ENCODE peak calls at places on chromosomes 5 and 9, in five cellular contexts. B is stomach, D is adrenal gland, M is mucosa of descending colon, U is aorta. F is an unnamed sample.
A peak's percentile ranks its signal among the peaks of the same experiment; 100 is the strongest.

GRCh38 chr5:157290156-157290980 is 24.4 kb downstream of the CYFIP2 start:
- DNase-seq in B (no peak), D (peak; percentile 35), M (no peak), U (no peak), F (peak; percentile 54)

GRCh38 chr5:168179185-168179584 is 112.3 kb upstream of the WWC1 start:
- DNase-seq in B (no peak), D (no peak), M (no peak), U (no peak), F (no peak)

GRCh38 chr5:62354028-62354874 is 48.2 kb downstream of the KIF2A start:
- DNase-seq in B (no peak), D (peak; percentile 29), M (no peak), U (no peak), F (no peak)

GRCh38 chr9:77013186-77013931 is 6.1 kb upstream of the FOXB2 start:
- DNase-seq in B (no peak), D (no peak), M (no peak), U (no peak), F (no peak)

GRCh38 chr5:96763012-96763411 is 44.7 kb downstream of the ERAP1 start:
- DNase-seq in B (no peak), D (no peak), M (no peak), U (no peak), F (no peak)

GRCh38 chr5:74625742-74626241 is 14.7 kb downstream of the ENC1 start:
- DNase-seq in B (peak; percentile 52), D (no peak), M (no peak), U (no peak), F (no peak)

GRCh38 chr5:91380491-91381133 is 2.5 kb downstream of the ARRDC3 start:
- DNase-seq in B (peak; percentile 99), D (peak; percentile 98), M (peak; percentile 100), U (peak; percentile 99), F (peak; percentile 98)

GRCh38 chr9:105392531-105392930 is 55.3 kb upstream of the FSD1L start:
- DNase-seq in B (no peak), D (no peak), M (no peak), U (no peak), F (no peak)

GRCh38 chr5:149682532-149683076 is 47.5 kb upstream of the PPARGC1B start:
- DNase-seq in B (no peak), D (no peak), M (no peak), U (no peak), F (no peak)

GRCh38 chr5:96919754-96920197 is 16.1 kb upstream of the LNPEP start:
- DNase-seq in B (no peak), D (no peak), M (no peak), U (no peak), F (no peak)

GRCh38 chr9:85009251-85009650 is 339.7 kb downstream of the NTRK2 start:
- DNase-seq in B (no peak), D (no peak), M (no peak), U (no peak), F (no peak)

GRCh38 chr5:141422742-141423291 is 2.0 kb downstream of the PCDHGA11 start:
- DNase-seq in B (no peak), D (no peak), M (no peak), U (no peak), F (no peak)
- H3K9me3 ChIP-seq in B (peaks cover 100% of the 10 kb centered on the region), D (peaks cover 96% of the 10 kb centered on the region), M (peaks cover 99% of the 10 kb centered on the region), U (peaks cover 47% of the 10 kb centered on the region), F (peaks cover 98% of the 10 kb centered on the region)

GRCh38 chr9:29349050-29349449 is 1775.8 kb upstream of the C9orf72 start:
- DNase-seq in B (no peak), D (no peak), M (no peak), U (no peak), F (no peak)
- H3K4me1 ChIP-seq in B (no peaks in the 10 kb centered on the region), D (no peaks in the 10 kb centered on the region), M (no peaks in the 10 kb centered on the region), U (no peaks in the 10 kb centered on the region), F (no peaks in the 10 kb centered on the region)

DNA sequence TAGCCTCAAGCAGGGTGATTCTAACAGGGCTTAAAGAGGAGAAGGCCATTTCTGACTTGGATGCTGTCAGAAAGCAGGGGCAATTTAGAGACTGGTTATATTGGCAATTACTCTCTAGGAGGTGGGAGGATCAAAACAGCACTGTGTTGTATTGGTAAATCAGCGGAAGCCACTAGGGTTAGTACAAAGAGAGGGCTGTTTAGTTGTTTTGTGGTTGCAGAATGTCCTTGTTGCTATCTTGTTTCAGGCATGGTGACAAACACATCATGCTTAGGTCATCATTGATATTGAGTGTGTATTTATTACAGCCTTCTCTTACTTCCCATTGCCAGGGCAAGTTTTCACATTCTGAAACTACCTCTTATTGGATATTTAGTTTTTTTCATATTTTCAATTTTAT is 165.3 kb downstream of the TAF11L14 start:
- DNase-seq in B (no peak), D (no peak), M (no peak), U (no peak), F (no peak)
- H3K9me3 ChIP-seq in B (no peaks in the 10 kb centered on the region), D (no peaks in the 10 kb centered on the region), M (no peaks in the 10 kb centered on the region), U (no peaks in the 10 kb centered on the region), F (no peaks in the 10 kb centered on the region)

GRCh38 chr9:113516840-113517577 is 53.5 kb downstream of the RGS3 start:
- DNase-seq in B (peak; percentile 36), D (no peak), M (peak; percentile 55), U (no peak), F (no peak)
- H3K4me1 ChIP-seq in B (peaks cover 7% of the 10 kb centered on the region), D (peaks cover 11% of the 10 kb centered on the region), M (peaks cover 50% of the 10 kb centered on the region), U (peaks cover 6% of the 10 kb centered on the region), F (peaks cover 10% of the 10 kb centered on the region)

GRCh38 chr5:177372534-177372896 is 11.7 kb upstream of the SLC34A1 start:
- DNase-seq in B (no peak), D (no peak), M (no peak), U (no peak), F (no peak)
- H3K9me3 ChIP-seq in B (no peaks in the 10 kb centered on the region), D (no peaks in the 10 kb centered on the region), M (no peaks in the 10 kb centered on the region), U (no peaks in the 10 kb centered on the region), F (no peaks in the 10 kb centered on the region)

DNA sequence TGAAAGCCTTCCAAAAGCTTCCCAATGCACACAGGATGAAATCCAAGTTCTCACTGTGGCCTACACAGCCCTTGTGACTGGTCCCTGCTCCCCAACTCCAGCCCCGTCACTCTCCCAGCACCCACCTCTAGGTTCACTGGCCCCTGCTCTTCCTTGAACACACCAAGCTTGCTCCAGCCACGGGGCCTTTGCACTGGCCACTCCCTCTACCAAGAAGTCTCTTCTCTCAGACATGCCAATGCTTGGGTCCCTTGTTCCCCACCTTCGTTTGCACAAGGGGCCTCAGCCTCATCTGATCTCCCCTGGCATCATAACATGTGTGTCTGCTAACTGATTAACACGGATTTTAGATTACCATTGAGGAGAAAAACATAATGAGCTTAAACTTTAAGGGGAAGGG is 56.0 kb downstream of the ROR2 start:
- DNase-seq in B (no peak), D (no peak), M (no peak), U (no peak), F (no peak)
- H3K4me1 ChIP-seq in B (peaks cover 40% of the 10 kb centered on the region), D (peaks cover 58% of the 10 kb centered on the region), M (peaks cover 7% of the 10 kb centered on the region), U (no peaks in the 10 kb centered on the region), F (peaks cover 69% of the 10 kb centered on the region)

GRCh38 chr5:141398608-141399007 is 861 bp downstream of the PCDHGB5 start:
- DNase-seq in B (no peak), D (no peak), M (no peak), U (no peak), F (no peak)
- H3K9me3 ChIP-seq in B (peaks cover 92% of the 10 kb centered on the region), D (peaks cover 42% of the 10 kb centered on the region), M (peaks cover 68% of the 10 kb centered on the region), U (peaks cover 31% of the 10 kb centered on the region), F (peaks cover 70% of the 10 kb centered on the region)

DNA sequence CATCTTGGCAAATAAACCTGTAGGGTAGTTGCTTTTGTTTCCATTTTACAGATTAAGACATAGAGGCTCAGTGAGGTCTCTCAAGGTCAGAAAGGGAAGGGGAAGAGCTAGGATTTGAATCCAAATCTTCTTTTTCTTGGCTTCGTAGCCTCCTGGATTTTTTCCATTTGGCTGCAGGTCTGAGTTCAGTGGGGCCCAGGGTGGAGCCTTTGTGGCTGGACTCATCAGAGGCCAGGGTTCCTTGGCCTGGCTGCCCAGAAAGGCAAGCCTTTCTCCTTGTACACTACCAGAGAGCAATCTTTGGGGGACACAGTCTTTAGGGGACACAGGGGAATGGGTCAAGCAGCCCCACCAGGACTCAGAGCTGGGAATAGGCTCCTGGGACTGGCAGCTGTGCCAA is 10.5 kb upstream of the TRAF1 start:
- DNase-seq in B (no peak), D (no peak), M (no peak), U (peak; percentile 78), F (peak; percentile 77)
- H3K4me1 ChIP-seq in B (peaks cover 42% of the 10 kb centered on the region), D (peaks cover 61% of the 10 kb centered on the region), M (peaks cover 17% of the 10 kb centered on the region), U (peaks cover 9% of the 10 kb centered on the region), F (peaks cover 65% of the 10 kb centered on the region)

DNA sequence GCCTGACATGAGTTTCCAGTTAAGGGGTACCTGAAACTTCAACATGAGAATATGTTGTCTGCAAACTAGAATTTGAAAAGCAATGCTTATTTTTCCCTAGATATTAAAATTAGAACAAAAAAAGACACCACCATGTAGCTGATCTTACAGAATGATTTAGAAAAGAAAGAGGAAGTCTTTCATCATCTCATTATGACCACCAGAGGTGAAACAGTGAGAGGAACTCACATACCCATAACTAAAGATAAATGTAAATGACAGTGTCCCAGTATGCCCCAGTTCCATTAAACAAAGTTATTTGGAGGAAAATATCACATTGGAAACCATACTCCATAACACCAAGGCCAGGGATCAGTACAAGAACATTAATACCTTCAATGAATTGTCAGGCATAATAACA is 6.9 kb downstream of the TAF7 start:
- DNase-seq in B (no peak), D (no peak), M (no peak), U (no peak), F (no peak)
- H3K9me3 ChIP-seq in B (peaks cover 100% of the 10 kb centered on the region), D (peaks cover 93% of the 10 kb centered on the region), M (peaks cover 100% of the 10 kb centered on the region), U (peaks cover 11% of the 10 kb centered on the region), F (peaks cover 61% of the 10 kb centered on the region)